ENCODE peak calls at places on chromosomes 4 and X, in five cellular contexts. L, Y, R, U and O are unnamed samples.

GRCh38 chr4:89939464-89939863 is 44.8 kb downstream of the MMRN1 start:
- DNase-seq in L (no peak), Y (no peak), R (no peak), U (no peak), O (no peak)

GRCh38 chrX:24466025-24466424 is 939 bp downstream of the PDK3 start:
- DNase-seq in L (no peak), Y (no peak), R (no peak), U (no peak), O (no peak)

GRCh38 chr4:25144870-25145481 is 15.3 kb downstream of the SEPSECS start:
- DNase-seq in L (peak), Y (peak), R (peak), U (no peak), O (no peak)

GRCh38 chr4:891747-892146 is 40.4 kb downstream of the GAK start:
- DNase-seq in L (peak), Y (no peak), R (no peak), U (no peak), O (no peak)

GRCh38 chr4:163448541-163449203 is 24.9 kb downstream of the TKTL2 start:
- DNase-seq in L (peak), Y (no peak), R (no peak), U (no peak), O (peak)

GRCh38 chr4:39237179-39237578 is 54.9 kb downstream of the WDR19 start:
- DNase-seq in L (peak), Y (no peak), R (no peak), U (no peak), O (no peak)

GRCh38 chr4:10746371-10747143 is 62.0 kb upstream of the CLNK start:
- DNase-seq in L (no peak), Y (no peak), R (no peak), U (no peak), O (peak)

GRCh38 chr4:173258866-173259265 is 75.3 kb downstream of the HMGB2 start:
- DNase-seq in L (no peak), Y (no peak), R (no peak), U (no peak), O (no peak)

GRCh38 chrX:71095971-71096701 is 485 bp downstream of the FOXO4 start:
- DNase-seq in L (no peak), Y (peak), R (no peak), U (peak), O (no peak)

GRCh38 chr4:23993373-23993772 is 103.5 kb upstream of the PPARGC1A start:
- DNase-seq in L (no peak), Y (no peak), R (no peak), U (no peak), O (no peak)

GRCh38 chr4:827209-828081 is 1.5 kb upstream of the CPLX1 start:
- DNase-seq in L (no peak), Y (no peak), R (no peak), U (no peak), O (no peak)

GRCh38 chr4:86565641-86566040 is 28.5 kb upstream of the PTPN13 start:
- DNase-seq in L (no peak), Y (no peak), R (no peak), U (no peak), O (no peak)

GRCh38 chr4:8039290-8039689 is 99.6 kb upstream of the AFAP1 start:
- DNase-seq in L (peak), Y (no peak), R (no peak), U (peak), O (no peak)

GRCh38 chr4:5863461-5864113 is 29.3 kb downstream of the CRMP1 start:
- DNase-seq in L (peak), Y (peak), R (no peak), U (no peak), O (peak)

GRCh38 chr4:37477126-37477525 is 209.1 kb downstream of the RELL1 start:
- DNase-seq in L (no peak), Y (no peak), R (no peak), U (no peak), O (no peak)

GRCh38 chr4:16187455-16187854 is 38.8 kb downstream of the TAPT1 start:
- DNase-seq in L (no peak), Y (no peak), R (no peak), U (no peak), O (no peak)

GRCh38 chr4:65599335-65599734 is 71.0 kb downstream of the EPHA5 start:
- DNase-seq in L (no peak), Y (no peak), R (no peak), U (no peak), O (no peak)

GRCh38 chrX:154827624-154828408 is 6.6 kb downstream of the SMIM9 start:
- DNase-seq in L (no peak), Y (no peak), R (peak), U (no peak), O (no peak)

GRCh38 chr4:122131562-122132157 is 20.5 kb upstream of the BLTP1 start:
- DNase-seq in L (no peak), Y (no peak), R (no peak), U (no peak), O (no peak)

GRCh38 chr4:4866124-4866832 is 6.8 kb downstream of the MSX1 start:
- DNase-seq in L (no peak), Y (no peak), R (peak), U (no peak), O (no peak)

GRCh38 chr4:77001907-77002306 is 52.4 kb downstream of the SEPTIN11 start:
- DNase-seq in L (peak), Y (no peak), R (no peak), U (no peak), O (no peak)

GRCh38 chr4:41542526-41543270 is 4.7 kb downstream of the LIMCH1 start:
- DNase-seq in L (peak), Y (peak), R (no peak), U (no peak), O (no peak)

GRCh38 chrX:126141014-126141413 is 25.1 kb downstream of the DCAF12L2 start:
- DNase-seq in L (no peak), Y (no peak), R (no peak), U (no peak), O (no peak)

GRCh38 chrX:126137899-126138298 is 28.2 kb downstream of the DCAF12L2 start:
- DNase-seq in L (no peak), Y (no peak), R (no peak), U (no peak), O (no peak)
- TF ChIP-seq CTCF in L (no peak), Y (no peak), R (no peak), U (no peak), O (peak)

GRCh38 chr4:95250544-95251137 is 298.1 kb downstream of the UNC5C start:
- DNase-seq in L (no peak), Y (no peak), R (no peak), U (no peak), O (no peak)

GRCh38 chr4:95251568-95251967 is 297.2 kb downstream of the UNC5C start:
- DNase-seq in L (no peak), Y (no peak), R (no peak), U (no peak), O (no peak)

GRCh38 chr4:95249402-95250043 is 299.2 kb downstream of the UNC5C start:
- DNase-seq in L (no peak), Y (no peak), R (no peak), U (no peak), O (no peak)

GRCh38 chr4:95243892-95244291 is 304.9 kb downstream of the UNC5C start:
- DNase-seq in L (no peak), Y (no peak), R (no peak), U (no peak), O (no peak)

DNA sequence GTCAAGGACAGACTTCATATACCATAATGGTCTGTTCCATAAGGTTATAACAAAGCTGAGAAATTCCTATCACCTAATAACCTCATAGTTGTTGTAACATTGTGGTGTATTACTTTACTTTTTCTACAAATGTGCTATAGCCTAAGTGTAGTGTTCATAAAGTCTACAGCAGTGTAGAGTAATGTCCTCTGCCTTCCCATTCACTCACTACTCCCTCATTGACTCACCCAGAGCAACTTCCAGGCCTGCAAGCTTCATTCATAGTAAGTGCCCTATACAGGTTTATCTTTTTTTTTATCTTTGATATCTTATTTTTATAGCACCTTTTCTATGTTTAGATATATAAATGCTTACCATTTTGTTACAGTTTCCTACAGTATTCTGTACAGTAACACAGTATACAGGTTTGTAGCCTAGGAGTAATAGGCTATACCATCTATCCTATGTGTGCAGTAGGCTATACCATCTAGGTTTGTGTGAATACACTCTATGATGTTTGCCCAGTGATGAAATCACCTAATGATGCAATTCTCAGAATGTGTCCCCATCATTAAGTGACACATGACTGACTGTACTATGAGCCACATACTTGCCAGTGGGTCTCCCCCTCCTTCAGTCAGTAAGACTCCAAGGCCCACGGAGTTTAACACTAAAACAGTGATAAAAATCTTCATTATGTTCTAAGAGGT is 299.9 kb downstream of the UNC5C start:
- DNase-seq in L (no peak), Y (no peak), R (no peak), U (no peak), O (no peak)
- TF ChIP-seq CTCF in L (no peak), Y (no peak), R (no peak), U (no peak), O (no peak)

GRCh38 chrX:135688137-135688536 is 25.3 kb upstream of the CT45A1 start:
- DNase-seq in L (no peak), Y (no peak), R (peak), U (no peak), O (no peak)
- TF ChIP-seq CTCF in L (peak), Y (no peak), R (no peak), U (no peak), O (peak)

DNA sequence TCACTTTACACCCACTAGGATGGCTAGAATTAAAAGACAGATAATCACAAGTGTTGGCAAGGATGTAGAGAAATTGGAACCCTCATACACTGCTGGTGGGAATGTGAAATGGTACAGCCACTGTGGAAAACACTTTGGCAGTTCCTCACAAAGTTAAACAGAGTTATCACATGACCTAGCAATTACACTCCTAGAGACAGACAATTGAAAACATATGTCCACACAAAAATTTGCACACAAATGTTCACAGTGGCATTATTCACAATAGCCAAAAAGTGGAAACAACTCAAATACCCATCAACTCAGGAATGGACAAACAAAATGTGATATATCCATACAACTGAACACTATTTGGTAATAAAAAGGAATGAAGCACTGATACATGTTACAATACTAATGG is 5.7 kb downstream of the ZNF280C start:
- DNase-seq in L (peak), Y (peak), R (no peak), U (no peak), O (no peak)
- TF ChIP-seq CTCF in L (no peak), Y (no peak), R (no peak), U (no peak), O (no peak)

DNA sequence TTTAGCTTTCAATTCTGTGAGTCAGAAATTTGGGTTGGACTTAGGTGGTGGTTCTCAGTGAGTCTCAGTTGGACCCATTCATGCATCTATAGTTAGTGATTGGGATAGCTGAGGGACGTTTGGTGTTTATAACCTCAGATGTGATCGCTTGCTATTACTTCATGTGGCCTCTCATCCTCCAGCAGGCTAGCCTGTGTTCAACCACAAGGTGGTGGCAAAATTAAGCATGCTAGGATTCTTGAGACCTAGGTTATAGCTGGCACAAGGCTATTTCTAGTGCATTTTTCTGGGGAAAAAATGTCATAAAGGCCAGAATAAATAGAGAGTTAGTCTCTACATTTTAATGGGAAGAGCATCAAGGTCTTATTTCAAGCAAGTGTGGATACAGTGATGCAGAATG is 10.9 kb upstream of the GRPR start:
- DNase-seq in L (no peak), Y (no peak), R (no peak), U (no peak), O (no peak)
- TF ChIP-seq CTCF in L (no peak), Y (no peak), R (no peak), U (no peak), O (no peak)

GRCh38 chr4:183099537-183100297 is 660 bp downstream of the WWC2 start:
- DNase-seq in L (no peak), Y (no peak), R (peak), U (no peak), O (no peak)
- TF ChIP-seq CTCF in L (peak), Y (no peak), R (no peak), U (no peak), O (peak)

GRCh38 chrX:1464282-1465131 is 11.8 kb upstream of the ASMTL start:
- DNase-seq in L (no peak), Y (no peak), R (no peak), U (no peak), O (no peak)

GRCh38 chrX:1466971-1467561 is 14.4 kb upstream of the ASMTL start:
- DNase-seq in L (no peak), Y (no peak), R (peak), U (peak), O (no peak)

GRCh38 chrX:1466232-1466661 is 13.5 kb upstream of the ASMTL start:
- DNase-seq in L (no peak), Y (no peak), R (no peak), U (no peak), O (no peak)

GRCh38 chrX:1465261-1466231 is 12.8 kb upstream of the ASMTL start:
- DNase-seq in L (no peak), Y (no peak), R (no peak), U (no peak), O (no peak)

DNA sequence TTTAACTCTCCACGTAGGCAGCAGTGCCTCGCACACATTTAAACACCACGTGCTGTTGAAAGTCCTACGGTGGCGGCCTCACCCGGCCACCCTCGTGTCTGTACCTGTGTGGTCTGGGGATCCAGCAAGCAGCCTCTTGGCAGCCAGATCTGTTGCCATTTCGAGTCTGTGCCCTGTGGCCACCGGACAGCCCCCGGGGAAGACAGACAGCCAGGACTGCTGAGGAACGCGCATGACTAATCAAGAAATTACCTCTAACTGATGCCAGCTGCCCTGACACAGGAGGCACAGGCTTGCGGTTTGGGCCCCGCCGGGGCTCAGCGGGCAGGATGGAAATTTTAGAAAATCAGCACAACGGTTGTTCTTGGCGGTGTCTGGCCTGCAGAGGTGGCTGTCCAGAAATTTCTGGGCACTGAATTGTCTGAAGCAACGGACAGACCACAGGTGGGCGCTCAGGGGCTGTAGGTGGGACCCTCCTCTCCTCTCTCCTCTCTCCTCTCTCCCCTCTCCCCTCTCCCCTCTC is 15.6 kb upstream of the ASMTL start:
- DNase-seq in L (peak), Y (peak), R (peak), U (peak), O (no peak)
- TF ChIP-seq CTCF in L (no peak), Y (no peak), R (peak), U (no peak), O (no peak)